ENCODE peak calls at places on chromosomes 3 and 15, in four cellular contexts. One of them, this sample, is unnamed.

GRCh38 chr3:102676424-102676823 is 241.6 kb downstream of the ZPLD1 start:
- DNase-seq in neuronal stem cell: no peak
- DNase-seq in uterus: no peak
- DNase-seq in adrenal gland: no peak
- DNase-seq in this sample: no peak

GRCh38 chr3:25568525-25569078 is 96.1 kb downstream of the TOP2B start:
- DNase-seq in neuronal stem cell: no peak
- DNase-seq in uterus: no peak
- DNase-seq in adrenal gland: no peak
- DNase-seq in this sample: no peak

GRCh38 chr3:147356909-147357733 is 49.2 kb downstream of the ZIC4 start:
- DNase-seq in neuronal stem cell: no peak
- DNase-seq in uterus: no peak
- DNase-seq in adrenal gland: no peak
- DNase-seq in this sample: no peak

GRCh38 chr3:157499342-157499963 is 3.8 kb downstream of the VEPH1 start:
- DNase-seq in neuronal stem cell: peak; percentile 48
- DNase-seq in uterus: no peak
- DNase-seq in adrenal gland: peak; percentile 73
- DNase-seq in this sample: peak; percentile 64

GRCh38 chr3:7565574-7565973 is 704.7 kb downstream of the GRM7 start:
- DNase-seq in neuronal stem cell: no peak
- DNase-seq in uterus: no peak
- DNase-seq in adrenal gland: no peak
- DNase-seq in this sample: no peak

GRCh38 chr3:52314495-52314894 is 1.6 kb upstream of the DNAH1 start:
- DNase-seq in neuronal stem cell: no peak
- DNase-seq in uterus: no peak
- DNase-seq in adrenal gland: no peak
- DNase-seq in this sample: no peak

GRCh38 chr15:72199721-72200212 is 2.2 kb upstream of the GRAMD2A start:
- DNase-seq in neuronal stem cell: peak; percentile 59
- DNase-seq in uterus: peak; percentile 73
- DNase-seq in adrenal gland: peak; percentile 89
- DNase-seq in this sample: no peak

GRCh38 chr3:50478671-50479070 is 24.8 kb downstream of the CACNA2D2 start:
- DNase-seq in neuronal stem cell: no peak
- DNase-seq in uterus: no peak
- DNase-seq in adrenal gland: no peak
- DNase-seq in this sample: no peak

GRCh38 chr3:197830967-197831313 is 39.9 kb downstream of the LRCH3 start:
- DNase-seq in neuronal stem cell: no peak
- DNase-seq in uterus: no peak
- DNase-seq in adrenal gland: no peak
- DNase-seq in this sample: no peak

GRCh38 chr3:36944641-36945270 is at the start of gene TRANK1:
- DNase-seq in neuronal stem cell: no peak
- DNase-seq in uterus: peak; percentile 72
- DNase-seq in adrenal gland: peak; percentile 61
- DNase-seq in this sample: no peak

GRCh38 chr3:193030276-193030675 is 112.6 kb upstream of the MB21D2 start:
- DNase-seq in neuronal stem cell: no peak
- DNase-seq in uterus: no peak
- DNase-seq in adrenal gland: no peak
- DNase-seq in this sample: no peak

GRCh38 chr3:45362768-45363167 is 25.6 kb upstream of the LARS2 start:
- DNase-seq in neuronal stem cell: no peak
- DNase-seq in uterus: no peak
- DNase-seq in adrenal gland: no peak
- DNase-seq in this sample: no peak

GRCh38 chr3:39287216-39287858 is 7.5 kb upstream of the CX3CR1 start:
- DNase-seq in neuronal stem cell: no peak
- DNase-seq in uterus: no peak
- DNase-seq in adrenal gland: no peak
- DNase-seq in this sample: no peak

GRCh38 chr3:69451594-69451993 is 65.7 kb upstream of the FRMD4B start:
- DNase-seq in neuronal stem cell: no peak
- DNase-seq in uterus: no peak
- DNase-seq in adrenal gland: no peak
- DNase-seq in this sample: no peak

GRCh38 chr3:151837057-151837456 is 23.1 kb downstream of the AADAC start:
- DNase-seq in neuronal stem cell: peak; percentile 27
- DNase-seq in uterus: no peak
- DNase-seq in adrenal gland: no peak
- DNase-seq in this sample: no peak

GRCh38 chr3:100600181-100601042 is 9.0 kb upstream of the ADGRG7 start:
- DNase-seq in neuronal stem cell: no peak
- DNase-seq in uterus: no peak
- DNase-seq in adrenal gland: no peak
- DNase-seq in this sample: no peak

GRCh38 chr15:64619880-64620839 is 155.2 kb downstream of the RBPMS2 start:
- DNase-seq in neuronal stem cell: no peak
- DNase-seq in uterus: no peak
- DNase-seq in adrenal gland: no peak
- DNase-seq in this sample: no peak

GRCh38 chr3:105906834-105907233 is 38.0 kb upstream of the CBLB start:
- DNase-seq in neuronal stem cell: no peak
- DNase-seq in uterus: peak; percentile 41
- DNase-seq in adrenal gland: peak; percentile 51
- DNase-seq in this sample: no peak

GRCh38 chr15:46548989-46549388 is 914.2 kb downstream of the SQOR start:
- DNase-seq in neuronal stem cell: no peak
- DNase-seq in uterus: no peak
- DNase-seq in adrenal gland: no peak
- DNase-seq in this sample: no peak

GRCh38 chr3:189424922-189425321 is 206.3 kb upstream of the TP63 start:
- DNase-seq in neuronal stem cell: no peak
- DNase-seq in uterus: no peak
- DNase-seq in adrenal gland: no peak
- DNase-seq in this sample: no peak

GRCh38 chr3:46750555-46751038 is 32.9 kb upstream of the PRSS50 start:
- DNase-seq in neuronal stem cell: no peak
- DNase-seq in uterus: no peak
- DNase-seq in adrenal gland: no peak
- DNase-seq in this sample: no peak

GRCh38 chr15:23467110-23467600 is 20.1 kb upstream of the GOLGA6L2 start:
- DNase-seq in neuronal stem cell: no peak
- DNase-seq in uterus: no peak
- DNase-seq in adrenal gland: no peak
- DNase-seq in this sample: no peak

GRCh38 chr3:58051196-58051595 is 43.0 kb downstream of the FLNB start:
- DNase-seq in neuronal stem cell: no peak
- DNase-seq in uterus: no peak
- DNase-seq in adrenal gland: peak; percentile 75
- DNase-seq in this sample: no peak

GRCh38 chr3:117303446-117303845 is 593.9 kb downstream of the TUSC7 start:
- DNase-seq in neuronal stem cell: no peak
- DNase-seq in uterus: no peak
- DNase-seq in adrenal gland: no peak
- DNase-seq in this sample: no peak

GRCh38 chr3:40876496-40876895 is 322.8 kb upstream of the CTNNB1 start:
- DNase-seq in neuronal stem cell: no peak
- DNase-seq in uterus: no peak
- DNase-seq in adrenal gland: no peak
- DNase-seq in this sample: no peak

GRCh38 chr3:69838217-69838616 is 99.0 kb downstream of the MITF start:
- DNase-seq in neuronal stem cell: no peak
- DNase-seq in uterus: no peak
- DNase-seq in adrenal gland: no peak
- DNase-seq in this sample: no peak

GRCh38 chr3:140062461-140062860 is 127.5 kb downstream of the CLSTN2 start:
- DNase-seq in neuronal stem cell: no peak
- DNase-seq in uterus: no peak
- DNase-seq in adrenal gland: no peak
- DNase-seq in this sample: no peak

GRCh38 chr15:91948001-91948608 is 94.6 kb downstream of the SLCO3A1 start:
- DNase-seq in neuronal stem cell: no peak
- DNase-seq in uterus: no peak
- DNase-seq in adrenal gland: no peak
- DNase-seq in this sample: peak; percentile 45

GRCh38 chr3:190701096-190701532 is 161.4 kb downstream of the GMNC start:
- DNase-seq in neuronal stem cell: peak; percentile 12
- DNase-seq in uterus: no peak
- DNase-seq in adrenal gland: peak; percentile 50
- DNase-seq in this sample: no peak

GRCh38 chr15:63605816-63606215 is 8.6 kb downstream of the FBXL22 start:
- DNase-seq in neuronal stem cell: no peak
- DNase-seq in uterus: no peak
- DNase-seq in adrenal gland: no peak
- DNase-seq in this sample: no peak

GRCh38 chr15:26564354-26564753 is 208.5 kb downstream of the GABRB3 start:
- DNase-seq in neuronal stem cell: no peak
- DNase-seq in uterus: no peak
- DNase-seq in adrenal gland: no peak
- DNase-seq in this sample: no peak

GRCh38 chr3:186209810-186210752 is 101.2 kb upstream of the ETV5 start:
- DNase-seq in neuronal stem cell: peak; percentile 61
- DNase-seq in uterus: peak; percentile 27
- DNase-seq in adrenal gland: peak; percentile 86
- DNase-seq in this sample: no peak

GRCh38 chr3:71241981-71242552 is 341.5 kb downstream of the FOXP1 start:
- DNase-seq in neuronal stem cell: no peak
- DNase-seq in uterus: no peak
- DNase-seq in adrenal gland: no peak
- DNase-seq in this sample: no peak
- H3K4me3 ChIP-seq in neuronal stem cell: no peak overlapping the region
- H3K4me3 ChIP-seq in uterus: no peak overlapping the region
- H3K4me3 ChIP-seq in adrenal gland: no peak overlapping the region
- H3K4me3 ChIP-seq in this sample: no peak overlapping the region

DNA sequence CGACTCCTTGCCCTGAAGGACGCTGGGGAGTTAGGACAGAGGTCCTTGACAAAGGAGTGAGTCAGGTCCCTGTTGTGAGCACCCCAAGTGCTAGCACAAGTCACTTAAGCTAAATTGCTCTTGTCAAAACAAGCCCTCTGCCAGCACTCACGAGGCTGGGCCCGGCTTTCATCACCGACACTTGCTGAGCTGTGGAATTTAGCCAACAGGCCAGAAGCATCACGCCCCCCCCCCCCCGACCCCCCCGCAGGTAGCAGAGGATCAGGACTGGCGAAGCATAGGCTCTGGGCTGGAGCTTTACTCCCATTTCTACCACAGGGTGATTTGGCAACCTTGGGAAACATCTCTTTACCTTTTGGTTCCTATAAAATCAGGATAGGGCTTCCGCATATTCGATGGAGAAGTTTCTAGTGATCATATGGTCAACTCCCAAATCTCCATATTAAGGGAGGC is 75.3 kb downstream of the ADCY5 start:
- DNase-seq in neuronal stem cell: no peak
- DNase-seq in uterus: no peak
- DNase-seq in adrenal gland: no peak
- DNase-seq in this sample: no peak
- H3K4me1 ChIP-seq in neuronal stem cell: no peaks in the 10 kb centered on the region
- H3K4me1 ChIP-seq in uterus: no peaks in the 10 kb centered on the region
- H3K4me1 ChIP-seq in adrenal gland: no peaks in the 10 kb centered on the region
- H3K4me1 ChIP-seq in this sample: no peaks in the 10 kb centered on the region

GRCh38 chr3:114758828-114759709 is 388.0 kb downstream of the ZBTB20 start:
- DNase-seq in neuronal stem cell: no peak
- DNase-seq in uterus: no peak
- DNase-seq in adrenal gland: peak; percentile 27
- DNase-seq in this sample: no peak
- H3K27ac ChIP-seq in neuronal stem cell: no peak overlapping the region
- H3K27ac ChIP-seq in uterus: peak overlapping the region; percentile 68
- H3K27ac ChIP-seq in adrenal gland: peak overlapping the region; percentile 62
- H3K27ac ChIP-seq in this sample: no peak overlapping the region

DNA sequence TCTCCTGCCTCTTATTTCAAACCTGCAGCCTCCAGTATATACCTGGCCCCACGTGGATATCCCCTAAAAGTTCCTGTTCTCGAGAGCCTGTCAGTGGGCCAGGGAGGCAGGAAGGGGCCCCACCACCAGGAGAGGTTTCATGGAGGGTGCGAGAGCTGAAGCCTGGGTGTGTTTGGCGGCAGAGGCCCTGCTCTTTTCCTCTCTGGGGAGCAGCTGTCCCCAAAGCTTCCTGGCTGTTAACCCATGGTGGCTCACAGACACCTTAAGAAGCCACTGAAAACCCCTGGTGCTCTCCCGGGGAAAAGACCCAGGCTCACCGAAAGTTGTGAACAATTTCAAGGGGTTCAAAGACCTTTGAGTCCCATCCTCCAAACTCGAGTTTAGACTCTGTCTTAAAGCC is 1.1 kb downstream of the PRRT3 start:
- DNase-seq in neuronal stem cell: no peak
- DNase-seq in uterus: no peak
- DNase-seq in adrenal gland: no peak
- DNase-seq in this sample: no peak
- H3K4me3 ChIP-seq in neuronal stem cell: no peak overlapping the region
- H3K4me3 ChIP-seq in uterus: no peak overlapping the region
- H3K4me3 ChIP-seq in adrenal gland: no peak overlapping the region
- H3K4me3 ChIP-seq in this sample: no peak overlapping the region

DNA sequence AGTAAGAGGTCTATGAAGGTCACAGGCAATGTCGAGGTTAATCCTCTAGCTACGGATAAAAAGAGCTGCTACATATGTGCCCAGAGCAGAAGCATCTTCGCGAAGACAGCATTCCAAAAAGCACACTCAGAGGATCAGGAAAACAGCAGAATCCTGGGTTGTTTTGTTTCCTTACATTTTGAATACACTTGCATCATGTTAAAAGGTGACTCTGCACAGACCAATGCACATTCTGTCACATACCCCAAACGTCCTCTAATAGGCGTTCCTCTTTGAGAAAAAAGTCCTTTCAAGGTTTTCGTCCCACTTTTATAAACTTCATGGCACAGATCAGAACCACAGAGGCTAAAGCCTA is 52.7 kb downstream of the VGLL4 start:
- DNase-seq in neuronal stem cell: no peak
- DNase-seq in uterus: no peak
- DNase-seq in adrenal gland: no peak
- DNase-seq in this sample: no peak
- H3K4me1 ChIP-seq in neuronal stem cell: peaks cover 47% of the 10 kb centered on the region
- H3K4me1 ChIP-seq in uterus: peaks cover 14% of the 10 kb centered on the region
- H3K4me1 ChIP-seq in adrenal gland: peaks cover 62% of the 10 kb centered on the region
- H3K4me1 ChIP-seq in this sample: peaks cover 20% of the 10 kb centered on the region

GRCh38 chr3:62727981-62728380 is 147.2 kb downstream of the CADPS start:
- DNase-seq in neuronal stem cell: no peak
- DNase-seq in uterus: no peak
- DNase-seq in adrenal gland: no peak
- DNase-seq in this sample: no peak
- H3K27ac ChIP-seq in neuronal stem cell: no peak overlapping the region
- H3K27ac ChIP-seq in uterus: no peak overlapping the region
- H3K27ac ChIP-seq in adrenal gland: no peak overlapping the region
- H3K27ac ChIP-seq in this sample: no peak overlapping the region

This sample was measured in iPS DF 6.9.